ENCODE peak calls at places on chromosome 4, in nine cellular contexts. H is gastrocnemius medialis, R is adrenal gland, J is lower leg skin, C is IMR-90, S is right lobe of liver, K is body of pancreas, T is suprapubic skin, M is A549. O is an unnamed sample.

GRCh38 chr4:128570380-128570779 is 239.1 kb upstream of the JADE1 start:
- DNase-seq in H (peak), R (peak), J (peak), C (peak), S (peak), K (no peak), T (no peak), M (peak), O (no peak)

GRCh38 chr4:111406036-111406435 is 739.2 kb upstream of the FAM241A start:
- DNase-seq in H (no peak), R (no peak), J (no peak), C (no peak), S (no peak), K (no peak), T (no peak), M (no peak), O (no peak)

GRCh38 chr4:13546374-13546854 is 2.1 kb upstream of the NKX3-2 start:
- DNase-seq in H (no peak), R (no peak), J (no peak), C (no peak), S (no peak), K (no peak), T (no peak), M (no peak), O (no peak)

GRCh38 chr4:94567811-94568210 is 116.1 kb downstream of the PDLIM5 start:
- DNase-seq in H (no peak), R (no peak), J (no peak), C (no peak), S (no peak), K (no peak), T (no peak), M (no peak), O (no peak)

GRCh38 chr4:88110826-88111225 is 47.6 kb downstream of the ABCG2 start:
- DNase-seq in H (no peak), R (no peak), J (no peak), C (no peak), S (no peak), K (no peak), T (no peak), M (peak), O (no peak)

GRCh38 chr4:67019670-67020069 is 525.6 kb downstream of the CENPC start:
- DNase-seq in H (no peak), R (no peak), J (no peak), C (no peak), S (no peak), K (no peak), T (no peak), M (no peak), O (no peak)

GRCh38 chr4:180009316-180009715 is 2233.9 kb upstream of the TENM3 start:
- DNase-seq in H (no peak), R (no peak), J (no peak), C (peak), S (no peak), K (no peak), T (no peak), M (no peak), O (no peak)

GRCh38 chr4:11605597-11605996 is 176.9 kb upstream of the HS3ST1 start:
- DNase-seq in H (no peak), R (no peak), J (no peak), C (peak), S (no peak), K (no peak), T (no peak), M (no peak), O (no peak)

GRCh38 chr4:40305329-40306193 is 29.6 kb upstream of the CHRNA9 start:
- DNase-seq in H (no peak), R (no peak), J (no peak), C (no peak), S (no peak), K (no peak), T (no peak), M (no peak), O (no peak)

GRCh38 chr4:116070283-116070682 is 956.9 kb upstream of the NDST4 start:
- DNase-seq in H (no peak), R (no peak), J (no peak), C (no peak), S (no peak), K (no peak), T (no peak), M (no peak), O (no peak)

GRCh38 chr4:47011189-47011518 is 17.8 kb upstream of the GABRA4 start:
- DNase-seq in H (no peak), R (no peak), J (no peak), C (no peak), S (no peak), K (no peak), T (no peak), M (no peak), O (no peak)

GRCh38 chr4:173038192-173038896 is 130.3 kb upstream of the GALNT7 start:
- DNase-seq in H (no peak), R (no peak), J (no peak), C (no peak), S (no peak), K (no peak), T (no peak), M (no peak), O (peak)

GRCh38 chr4:174707277-174707676 is 121.8 kb downstream of the GLRA3 start:
- DNase-seq in H (no peak), R (no peak), J (no peak), C (no peak), S (no peak), K (no peak), T (no peak), M (no peak), O (no peak)

GRCh38 chr4:76690091-76690905 is 207.6 kb downstream of the SOWAHB start:
- DNase-seq in H (no peak), R (peak), J (no peak), C (peak), S (peak), K (no peak), T (no peak), M (peak), O (no peak)
- TF ChIP-seq POLR2A in H (no peak), R (no peak), J (no peak), C (no peak), S (no peak), K (no peak), T (no peak), M (no peak), O (no peak)

GRCh38 chr4:165326831-165327210 is 648 bp upstream of the MSMO1 start:
- DNase-seq in H (no peak), R (peak), J (no peak), C (peak), S (peak), K (peak), T (no peak), M (no peak), O (no peak)
- TF ChIP-seq POLR2A in H (no peak), R (no peak), J (no peak), C (no peak), S (no peak), K (no peak), T (no peak), M (no peak), O (no peak)

GRCh38 chr4:108417923-108418322 is 202.5 kb upstream of the RPL34 start:
- DNase-seq in H (no peak), R (no peak), J (no peak), C (peak), S (no peak), K (no peak), T (no peak), M (no peak), O (no peak)

GRCh38 chr4:108416831-108417230 is 203.5 kb upstream of the RPL34 start:
- DNase-seq in H (no peak), R (no peak), J (no peak), C (no peak), S (no peak), K (no peak), T (no peak), M (no peak), O (no peak)

GRCh38 chr4:108411836-108412235 is 208.5 kb upstream of the RPL34 start:
- DNase-seq in H (no peak), R (no peak), J (no peak), C (no peak), S (no peak), K (no peak), T (no peak), M (no peak), O (no peak)

DNA sequence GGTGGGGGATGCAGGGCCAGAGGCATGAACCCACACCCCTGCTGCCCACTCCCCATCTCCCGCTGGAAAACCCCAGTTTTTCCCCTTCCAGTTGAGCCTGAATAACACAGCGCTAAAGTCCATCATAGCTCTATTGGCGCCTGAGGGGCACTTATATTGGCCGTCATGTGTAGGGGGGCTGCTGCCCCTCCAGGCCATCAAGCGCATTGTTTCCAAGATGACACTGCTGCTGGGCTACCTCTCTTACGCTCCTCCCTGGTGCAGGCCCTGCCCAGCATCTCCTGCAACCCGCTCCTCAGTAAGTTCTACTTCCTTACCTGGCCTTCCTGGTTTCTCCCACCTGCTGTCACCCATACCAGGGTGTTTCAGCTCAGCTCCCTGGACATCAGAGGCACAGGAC is 205.0 kb upstream of the RPL34 start:
- DNase-seq in H (no peak), R (no peak), J (no peak), C (no peak), S (no peak), K (no peak), T (no peak), M (no peak), O (no peak)
- TF ChIP-seq POLR2A in H (no peak), R (no peak), J (no peak), C (no peak), S (no peak), K (no peak), T (no peak), M (no peak), O (no peak)

DNA sequence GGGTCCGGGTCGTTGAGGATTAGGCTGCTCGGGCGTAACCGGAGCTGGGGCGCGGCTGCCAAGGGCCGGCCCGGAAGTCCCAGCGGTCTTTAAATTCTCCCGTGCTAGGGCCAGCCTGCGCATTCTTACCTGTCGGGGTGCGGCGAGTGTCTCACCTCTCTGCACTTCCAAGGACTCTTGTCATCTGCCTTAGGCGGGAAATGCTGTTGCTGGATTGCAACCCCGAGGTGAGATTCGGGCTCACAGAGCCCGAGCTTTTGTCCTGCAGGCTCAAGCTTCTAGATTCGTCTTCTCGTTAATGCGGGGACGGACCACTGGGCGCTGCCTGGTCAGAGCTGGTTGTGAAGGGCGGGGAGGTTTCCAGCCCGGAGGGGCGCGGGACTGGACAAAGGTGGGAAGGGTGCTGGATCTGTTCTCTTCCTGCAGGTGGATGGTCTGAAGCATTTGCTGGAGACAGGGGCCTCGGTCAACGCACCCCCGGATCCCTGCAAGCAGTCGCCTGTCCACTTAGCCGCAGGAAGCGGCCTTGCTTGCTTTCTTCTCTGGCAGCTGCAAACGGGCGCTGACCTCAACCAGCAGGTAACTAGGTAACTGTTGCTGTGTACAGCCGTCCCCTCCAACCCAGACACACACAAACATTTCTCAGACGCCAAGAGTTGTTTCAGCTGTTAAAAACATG is at the start of gene ANKRD37:
- DNase-seq in H (peak), R (peak), J (no peak), C (peak), S (peak), K (peak), T (no peak), M (peak), O (peak)
- TF ChIP-seq POLR2A in H (no peak), R (no peak), J (no peak), C (no peak), S (peak), K (peak), T (no peak), M (no peak), O (peak)

GRCh38 chr4:26319467-26320158 is 1.2 kb upstream of the RBPJ start:
- DNase-seq in H (peak), R (peak), J (peak), C (peak), S (peak), K (peak), T (peak), M (peak), O (peak)

GRCh38 chr4:26321326-26322276 is 787 bp downstream of the RBPJ start:
- DNase-seq in H (peak), R (peak), J (no peak), C (peak), S (peak), K (peak), T (no peak), M (peak), O (peak)

GRCh38 chr4:26322349-26322748 is 1.5 kb downstream of the RBPJ start:
- DNase-seq in H (no peak), R (no peak), J (no peak), C (no peak), S (no peak), K (no peak), T (no peak), M (no peak), O (no peak)

GRCh38 chr4:26320159-26320452 is 708 bp upstream of the RBPJ start:
- DNase-seq in H (no peak), R (no peak), J (no peak), C (peak), S (no peak), K (no peak), T (no peak), M (no peak), O (no peak)

DNA sequence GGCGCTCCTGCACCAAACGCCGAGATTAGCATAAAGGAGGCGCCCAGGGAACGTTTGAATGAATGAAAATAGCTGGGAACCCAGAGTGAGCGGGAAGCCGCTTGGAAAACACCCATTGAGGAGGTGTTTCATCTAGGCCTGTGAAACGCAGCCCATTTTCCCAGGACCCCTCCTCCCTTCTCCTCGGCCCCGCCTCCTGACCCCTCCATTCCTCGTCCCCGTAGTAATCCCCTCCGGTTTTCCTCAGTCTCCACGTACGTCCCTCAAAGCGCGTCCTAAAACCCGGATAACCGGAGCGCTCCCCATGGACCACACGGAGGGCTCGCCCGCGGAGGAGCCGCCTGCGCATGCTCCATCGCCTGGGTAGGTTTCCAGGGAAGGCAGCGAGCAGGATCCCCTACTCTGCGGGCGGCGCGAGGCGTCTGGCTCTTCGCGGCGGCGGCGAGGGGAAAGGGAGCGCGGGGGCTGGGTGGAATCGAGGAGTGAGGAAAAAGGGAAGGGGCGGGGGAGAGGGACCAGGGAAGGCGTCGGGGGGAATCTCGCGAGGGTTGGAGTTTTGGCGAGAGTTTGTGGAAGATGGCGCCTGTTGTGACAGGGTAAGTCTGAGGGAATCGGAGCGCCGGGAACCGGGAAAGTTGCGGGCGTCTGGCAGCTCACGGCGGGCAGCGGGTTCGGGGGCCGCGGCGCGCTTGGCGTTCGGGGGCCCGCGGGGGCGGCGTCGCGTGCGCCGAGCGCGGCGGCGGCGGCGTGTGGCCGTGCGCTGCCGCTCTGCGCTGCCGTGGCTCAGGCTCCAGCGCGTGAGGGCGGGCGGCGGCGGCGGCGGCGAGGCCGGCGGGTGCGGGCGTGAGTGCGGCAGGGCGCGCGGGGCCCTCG is at the start of gene RBPJ:
- DNase-seq in H (peak), R (peak), J (peak), C (peak), S (peak), K (peak), T (peak), M (peak), O (peak)
- TF ChIP-seq POLR2A in H (peak), R (peak), J (no peak), C (peak), S (peak), K (peak), T (peak), M (peak), O (peak)

GRCh38 chr4:2783790-2784189 is 9.1 kb upstream of the SH3BP2 start:
- DNase-seq in H (no peak), R (no peak), J (no peak), C (no peak), S (no peak), K (no peak), T (no peak), M (no peak), O (no peak)

GRCh38 chr4:2786794-2787229 is 6.1 kb upstream of the SH3BP2 start:
- DNase-seq in H (no peak), R (no peak), J (no peak), C (no peak), S (no peak), K (peak), T (peak), M (no peak), O (no peak)

GRCh38 chr4:2787230-2788100 is 5.4 kb upstream of the SH3BP2 start:
- DNase-seq in H (peak), R (no peak), J (peak), C (no peak), S (peak), K (peak), T (peak), M (no peak), O (no peak)

GRCh38 chr4:2786152-2786671 is 6.7 kb upstream of the SH3BP2 start:
- DNase-seq in H (no peak), R (no peak), J (no peak), C (no peak), S (no peak), K (peak), T (peak), M (no peak), O (no peak)

DNA sequence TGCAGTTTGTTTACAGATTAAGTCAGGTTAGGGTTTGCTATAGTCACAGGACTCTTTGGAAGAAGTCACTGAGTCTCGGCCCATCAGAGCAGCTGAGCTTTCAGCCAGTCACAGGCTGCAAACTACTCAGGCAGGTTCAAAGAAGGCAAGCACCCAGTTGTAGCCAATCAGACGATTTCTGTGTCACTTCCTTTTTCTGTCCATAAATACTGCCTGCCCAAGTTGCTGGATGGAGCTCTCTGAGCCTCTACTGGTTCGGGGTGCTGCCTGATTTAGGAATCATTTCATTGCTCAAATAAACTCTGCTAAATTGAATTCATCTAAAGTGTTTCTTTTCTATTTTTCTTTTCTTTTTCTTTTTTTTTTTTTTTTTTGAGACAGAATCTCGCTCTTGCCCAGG is 7.3 kb upstream of the SH3BP2 start:
- DNase-seq in H (no peak), R (no peak), J (peak), C (no peak), S (no peak), K (peak), T (peak), M (no peak), O (no peak)
- TF ChIP-seq POLR2A in H (no peak), R (no peak), J (no peak), C (no peak), S (no peak), K (no peak), T (no peak), M (no peak), O (no peak)

O was measured in prostate gland.